ENCODE peak calls at places on chromosome 4, in ten cellular contexts. M, W, I, K, G, Z, V, J, A and B are unnamed samples.

GRCh38 chr4:30632751-30633150 is 87.4 kb upstream of the PCDH7 start:
- DNase-seq in M (no peak), K (no peak), A (no peak), G (no peak), V (no peak), J (no peak), W (no peak), I (no peak), Z (no peak), B (no peak)

GRCh38 chr4:80367737-80368136 is 32.2 kb downstream of the CFAP299 start:
- DNase-seq in M (no peak), G (no peak), Z (no peak), A (peak), V (no peak), I (no peak), J (peak), W (peak), K (no peak), B (no peak)

GRCh38 chr4:185238261-185238681 is 28.9 kb downstream of the SNX25 start:
- DNase-seq in W (peak), G (no peak), A (peak), K (no peak), M (no peak), V (no peak), J (no peak), Z (no peak), I (no peak), B (no peak)

GRCh38 chr4:37770016-37770415 is 56.5 kb upstream of the PGM2 start:
- DNase-seq in J (no peak), A (peak), V (no peak), K (no peak), Z (peak), I (no peak), M (no peak), G (no peak), W (peak), B (no peak)

GRCh38 chr4:108100827-108101226 is 67.9 kb downstream of the LEF1 start:
- DNase-seq in M (no peak), Z (no peak), G (no peak), I (no peak), V (no peak), K (no peak), W (no peak), J (no peak), A (no peak), B (no peak)

GRCh38 chr4:39469429-39470077 is 10.7 kb downstream of the LIAS start:
- DNase-seq in M (peak), K (peak), G (peak), Z (no peak), A (peak), J (peak), I (peak), V (peak), W (peak), B (peak)

GRCh38 chr4:152045781-152046571 is 285.2 kb upstream of the GATB start:
- DNase-seq in I (peak), Z (no peak), V (no peak), M (peak), G (peak), A (no peak), W (no peak), K (peak), J (no peak), B (peak)

GRCh38 chr4:145735330-145735638 is 55.3 kb downstream of the C4orf51 start:
- DNase-seq in Z (peak), M (no peak), A (peak), K (peak), I (no peak), W (peak), G (no peak), V (no peak), J (peak), B (no peak)

GRCh38 chr4:107876096-107876495 is 51.4 kb downstream of the SGMS2 start:
- DNase-seq in V (no peak), A (no peak), K (no peak), Z (no peak), M (no peak), I (no peak), J (no peak), G (no peak), W (no peak), B (no peak)

GRCh38 chr4:7154351-7154981 is 37.9 kb upstream of the SORCS2 start:
- DNase-seq in J (no peak), K (no peak), Z (no peak), A (no peak), M (no peak), W (no peak), G (no peak), V (no peak), I (no peak), B (no peak)

GRCh38 chr4:123588631-123589223 is 192.1 kb downstream of the SPRY1 start:
- DNase-seq in I (peak), V (no peak), W (no peak), Z (peak), M (no peak), A (peak), G (peak), J (peak), K (no peak), B (peak)

GRCh38 chr4:6453688-6453990 is 18.8 kb downstream of the PPP2R2C start:
- DNase-seq in J (no peak), G (no peak), A (no peak), W (no peak), M (no peak), V (no peak), K (no peak), I (no peak), Z (no peak), B (no peak)

GRCh38 chr4:4339504-4340085 is 47.3 kb upstream of the NSG1 start:
- DNase-seq in M (peak), J (no peak), K (peak), Z (no peak), A (peak), W (no peak), V (no peak), I (no peak), G (no peak), B (no peak)

GRCh38 chr4:112315446-112315845 is 18.3 kb downstream of the ALPK1 start:
- DNase-seq in G (no peak), I (no peak), K (no peak), Z (no peak), J (no peak), V (no peak), W (no peak), A (no peak), M (no peak), B (no peak)

GRCh38 chr4:112421911-112422310 is 94.1 kb downstream of the NEUROG2 start:
- DNase-seq in K (no peak), G (no peak), I (no peak), Z (no peak), A (peak), W (no peak), M (no peak), J (no peak), V (no peak), B (no peak)

GRCh38 chr4:85964298-85964697 is 395.6 kb downstream of the MAPK10 start:
- DNase-seq in J (no peak), V (no peak), K (no peak), A (no peak), M (no peak), Z (no peak), I (no peak), G (no peak), W (no peak), B (no peak)

GRCh38 chr4:184792950-184793555 is 32.7 kb downstream of the ACSL1 start:
- DNase-seq in W (peak), A (peak), I (no peak), K (no peak), J (peak), G (no peak), M (no peak), Z (peak), V (no peak), B (no peak)

GRCh38 chr4:34328939-34329338 is 1915.4 kb downstream of the ARAP2 start:
- DNase-seq in M (no peak), A (no peak), G (no peak), J (no peak), Z (no peak), K (no peak), W (no peak), I (no peak), V (no peak), B (no peak)

GRCh38 chr4:153997506-153997905 is 208.6 kb upstream of the SFRP2 start:
- DNase-seq in J (no peak), M (no peak), G (no peak), I (no peak), V (no peak), Z (no peak), A (no peak), W (peak), K (no peak), B (no peak)

GRCh38 chr4:26410385-26411293 is 79.6 kb downstream of the CCKAR start:
- DNase-seq in I (peak), A (peak), G (peak), V (peak), K (peak), Z (peak), W (peak), J (peak), M (peak), B (peak)

GRCh38 chr4:157741642-157742041 is 431.2 kb downstream of the GASK1B start:
- DNase-seq in K (no peak), A (no peak), J (no peak), G (no peak), V (no peak), I (no peak), M (no peak), Z (no peak), W (peak), B (no peak)

GRCh38 chr4:576991-577498 is 950 bp upstream of the TMEM271 start:
- DNase-seq in V (no peak), J (no peak), G (peak), M (no peak), A (no peak), W (no peak), I (no peak), Z (no peak), K (no peak), B (no peak)

GRCh38 chr4:61468091-61468720 is 268.1 kb downstream of the ADGRL3 start:
- DNase-seq in J (peak), Z (peak), V (no peak), M (no peak), A (peak), G (no peak), I (no peak), W (peak), K (no peak), B (no peak)

GRCh38 chr4:84852081-84852480 is 114.4 kb downstream of the WDFY3 start:
- DNase-seq in W (peak), J (peak), K (no peak), G (no peak), M (no peak), I (no peak), V (no peak), A (peak), Z (no peak), B (no peak)

GRCh38 chr4:36414248-36414647 is 132.8 kb downstream of the DTHD1 start:
- DNase-seq in V (no peak), Z (no peak), W (no peak), I (peak), K (no peak), G (peak), M (no peak), J (peak), A (no peak), B (no peak)

GRCh38 chr4:36422582-36422981 is 141.2 kb downstream of the DTHD1 start:
- DNase-seq in V (no peak), Z (no peak), M (no peak), K (no peak), A (no peak), I (no peak), G (no peak), J (no peak), W (no peak), B (no peak)

GRCh38 chr4:36420111-36420679 is 138.8 kb downstream of the DTHD1 start:
- DNase-seq in V (no peak), Z (no peak), J (no peak), K (no peak), W (no peak), I (no peak), M (no peak), A (no peak), G (no peak), B (no peak)
- TF ChIP-seq CTCF in V (no peak), Z (no peak), J (no peak), K (no peak), W (no peak), I (no peak), M (no peak), A (no peak), G (no peak), B (no peak)

DNA sequence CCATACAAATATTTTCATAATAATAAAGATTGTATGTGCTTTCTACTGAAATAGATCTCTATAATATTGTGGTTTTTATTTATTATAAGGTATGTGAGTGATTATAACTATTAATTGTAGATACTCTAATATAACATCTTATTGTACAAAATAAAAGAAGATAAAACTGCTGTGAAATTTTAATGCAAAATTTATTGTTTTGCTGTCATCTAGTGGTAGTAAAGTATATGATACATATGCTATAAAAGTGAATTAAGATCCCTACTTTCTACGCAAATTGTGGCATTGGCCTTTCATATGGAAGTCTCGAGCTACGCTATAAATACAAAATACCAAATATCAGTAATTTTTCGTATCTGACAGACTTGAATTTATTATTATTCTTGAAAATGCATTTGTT is 19.3 kb downstream of the YIPF7 start:
- DNase-seq in I (no peak), V (no peak), A (no peak), J (peak), M (no peak), G (no peak), W (no peak), K (no peak), Z (no peak), B (no peak)
- TF ChIP-seq CTCF in I (no peak), V (no peak), A (peak), J (peak), M (no peak), G (no peak), W (peak), K (peak), Z (no peak), B (no peak)

GRCh38 chr4:68175562-68176155 is 46.0 kb upstream of the TMPRSS11F start:
- DNase-seq in I (peak), M (peak), W (peak), A (peak), J (peak), V (peak), Z (peak), G (peak), K (peak), B (peak)
- TF ChIP-seq CTCF in I (peak), M (peak), W (peak), A (peak), J (peak), V (peak), Z (peak), G (peak), K (peak), B (peak)

GRCh38 chr4:89640620-89641366 is 196.2 kb downstream of the SNCA start:
- DNase-seq in J (peak), Z (peak), G (no peak), K (peak), A (peak), V (no peak), M (no peak), I (no peak), W (peak), B (no peak)

GRCh38 chr4:89639395-89639794 is 197.6 kb downstream of the SNCA start:
- DNase-seq in Z (no peak), K (no peak), G (no peak), J (no peak), A (no peak), I (no peak), V (no peak), W (no peak), M (no peak), B (no peak)

GRCh38 chr4:89645512-89645911 is 191.4 kb downstream of the SNCA start:
- DNase-seq in W (no peak), M (no peak), Z (no peak), I (no peak), V (no peak), A (no peak), K (no peak), J (no peak), G (no peak), B (no peak)

GRCh38 chr4:89641367-89641687 is 195.6 kb downstream of the SNCA start:
- DNase-seq in W (no peak), K (no peak), M (no peak), I (no peak), G (no peak), V (no peak), A (no peak), Z (no peak), J (no peak), B (no peak)
- TF ChIP-seq CTCF in W (no peak), K (no peak), M (no peak), I (no peak), G (no peak), V (no peak), A (no peak), Z (no peak), J (peak), B (no peak)

DNA sequence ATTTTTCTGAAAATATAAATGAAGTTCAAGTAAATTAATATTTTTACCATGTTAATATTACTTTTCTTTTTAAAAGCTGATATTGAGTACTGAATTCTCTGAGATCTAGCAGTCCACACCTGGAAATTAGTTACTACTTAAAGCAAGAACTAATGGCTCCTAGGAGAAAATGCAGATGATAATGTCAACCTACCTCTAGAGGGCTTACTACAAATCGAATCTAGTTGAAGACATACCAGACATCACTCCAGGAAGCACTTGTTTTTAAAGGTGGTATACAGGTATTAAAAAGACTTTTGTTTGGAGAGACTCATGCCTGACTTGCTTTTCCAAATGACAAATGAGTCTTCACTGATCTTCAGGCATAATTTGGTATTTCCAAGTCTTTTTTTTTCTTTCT is 516.4 kb upstream of the BOD1L1 start:
- DNase-seq in G (no peak), W (peak), I (no peak), A (no peak), J (peak), M (no peak), V (no peak), Z (no peak), K (no peak), B (no peak)
- TF ChIP-seq CTCF in G (no peak), W (peak), I (no peak), A (no peak), J (peak), M (no peak), V (no peak), Z (no peak), K (peak), B (no peak)

DNA sequence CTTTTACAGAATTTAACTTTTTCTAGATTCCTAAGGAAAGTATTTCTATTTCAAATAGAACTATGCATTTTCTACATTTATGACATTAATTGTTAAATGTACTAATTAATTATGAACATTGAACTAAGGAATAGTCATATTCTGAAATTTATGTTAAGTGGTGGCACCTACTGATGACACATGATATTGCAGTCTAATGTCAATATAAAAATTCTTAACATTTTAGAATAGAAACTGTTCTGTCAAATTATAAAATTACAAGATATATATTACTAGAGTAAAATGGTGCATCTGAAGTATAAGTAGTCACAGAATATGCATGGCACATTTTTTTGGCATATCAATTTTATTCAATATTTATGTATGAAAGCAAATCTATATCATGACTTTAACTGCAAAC is 40.2 kb upstream of the NDNF start:
- DNase-seq in I (no peak), A (no peak), K (no peak), W (no peak), J (no peak), M (no peak), Z (no peak), V (no peak), G (no peak), B (no peak)
- TF ChIP-seq CTCF in I (no peak), A (peak), K (peak), W (peak), J (peak), M (peak), Z (peak), V (peak), G (no peak), B (peak)

GRCh38 chr4:52103314-52103713 is 52.2 kb downstream of the SPATA18 start:
- DNase-seq in J (peak), I (no peak), Z (no peak), G (no peak), M (no peak), K (peak), V (no peak), A (peak), W (peak), B (no peak)
- TF ChIP-seq CTCF in J (peak), I (no peak), Z (no peak), G (no peak), M (no peak), K (peak), V (no peak), A (peak), W (peak), B (no peak)

GRCh38 chr4:158811704-158812103 is 42.9 kb downstream of the FNIP2 start:
- DNase-seq in A (no peak), V (peak), Z (no peak), I (no peak), M (no peak), J (peak), K (no peak), G (no peak), W (no peak), B (no peak)
- TF ChIP-seq CTCF in A (no peak), V (no peak), Z (no peak), I (no peak), M (no peak), J (no peak), K (no peak), G (no peak), W (no peak), B (no peak)

GRCh38 chr4:76751612-76752343 is 146.2 kb downstream of the SOWAHB start:
- DNase-seq in Z (no peak), W (no peak), M (no peak), I (no peak), J (no peak), K (no peak), V (no peak), G (no peak), A (no peak), B (no peak)

GRCh38 chr4:76749361-76749760 is 148.6 kb downstream of the SOWAHB start:
- DNase-seq in J (no peak), V (no peak), A (no peak), M (no peak), K (no peak), W (no peak), G (no peak), I (no peak), Z (no peak), B (no peak)

GRCh38 chr4:76750716-76751115 is 147.2 kb downstream of the SOWAHB start:
- DNase-seq in Z (no peak), G (no peak), W (no peak), M (no peak), A (no peak), V (no peak), K (no peak), I (no peak), J (no peak), B (no peak)

GRCh38 chr4:76747613-76748012 is 150.3 kb downstream of the SOWAHB start:
- DNase-seq in I (no peak), Z (no peak), J (no peak), V (no peak), G (no peak), K (no peak), M (no peak), A (no peak), W (peak), B (no peak)

GRCh38 chr4:76748649-76749048 is 149.3 kb downstream of the SOWAHB start:
- DNase-seq in Z (no peak), W (peak), A (peak), K (no peak), V (peak), I (peak), M (no peak), J (peak), G (peak), B (no peak)
- TF ChIP-seq CTCF in Z (peak), W (peak), A (peak), K (peak), V (peak), I (peak), M (peak), J (peak), G (peak), B (peak)